ENCODE peak calls at places on chromosomes 3 and 15, in seven cellular contexts. H is fibroblast of lung, J is MM.1S, V is mesenchymal stem cell, Z is K562, W is HCT116, F is keratinocyte. P is an unnamed sample.

GRCh38 chr3:125990253-125990970 is 21.4 kb downstream of the ROPN1B start:
- DNase-seq in H (peak), J (peak), V (peak), Z (peak), W (peak), F (peak), P (peak)

GRCh38 chr3:22269827-22270226 is 518.8 kb upstream of the ZNF385D start:
- DNase-seq in H (peak), J (no peak), V (peak), Z (no peak), W (no peak), F (no peak), P (no peak)

GRCh38 chr15:24878153-24878552 is 76.6 kb upstream of the SNRPN start:
- DNase-seq in H (peak), J (no peak), V (no peak), Z (no peak), W (no peak), F (no peak), P (no peak)

GRCh38 chr3:126125341-126125740 is 41.4 kb upstream of the SLC41A3 start:
- DNase-seq in H (no peak), J (no peak), V (no peak), Z (no peak), W (no peak), F (no peak), P (no peak)

GRCh38 chr15:98800437-98801233 is 152.3 kb downstream of the IGF1R start:
- DNase-seq in H (peak), J (no peak), V (peak), Z (no peak), W (peak), F (no peak), P (no peak)

GRCh38 chr3:70069557-70069956 is 70.0 kb downstream of the SAMMSON start:
- DNase-seq in H (no peak), J (no peak), V (no peak), Z (no peak), W (no peak), F (no peak), P (no peak)

GRCh38 chr3:188578579-188579363 is 424.8 kb downstream of the LPP start:
- DNase-seq in H (peak), J (no peak), V (peak), Z (no peak), W (no peak), F (no peak), P (no peak)

GRCh38 chr3:2623463-2623862 is 486.7 kb downstream of the IL5RA start:
- DNase-seq in H (peak), J (no peak), V (peak), Z (no peak), W (no peak), F (no peak), P (no peak)

GRCh38 chr3:112598731-112599130 is 36.9 kb downstream of the SLC35A5 start:
- DNase-seq in H (no peak), J (no peak), V (no peak), Z (no peak), W (no peak), F (no peak), P (no peak)

GRCh38 chr3:171556574-171557145 is 96.5 kb upstream of the TNIK start:
- DNase-seq in H (no peak), J (peak), V (no peak), Z (peak), W (no peak), F (no peak), P (no peak)

GRCh38 chr15:84033793-84034553 is 201.6 kb upstream of the GOLGA6L4 start:
- DNase-seq in H (peak), J (no peak), V (no peak), Z (no peak), W (no peak), F (no peak), P (no peak)

GRCh38 chr15:83843511-83843910 is 189.6 kb downstream of the ADAMTSL3 start:
- DNase-seq in H (peak), J (no peak), V (no peak), Z (no peak), W (no peak), F (no peak), P (no peak)

GRCh38 chr15:82850731-82851130 is 41.3 kb downstream of the WHAMM start:
- DNase-seq in H (no peak), J (no peak), V (no peak), Z (no peak), W (no peak), F (no peak), P (no peak)

GRCh38 chr3:189778340-189778950 is 147.3 kb downstream of the TP63 start:
- DNase-seq in H (no peak), J (no peak), V (no peak), Z (no peak), W (no peak), F (no peak), P (no peak)

GRCh38 chr15:58357529-58358476 is 74.0 kb upstream of the LIPC start:
- DNase-seq in H (peak), J (no peak), V (peak), Z (peak), W (no peak), F (no peak), P (no peak)

GRCh38 chr3:191627064-191627463 is 166.1 kb downstream of the PYDC2 start:
- DNase-seq in H (no peak), J (no peak), V (no peak), Z (no peak), W (no peak), F (no peak), P (no peak)

GRCh38 chr15:51798281-51798680 is 31.2 kb upstream of the TMOD3 start:
- DNase-seq in H (no peak), J (no peak), V (no peak), Z (no peak), W (no peak), F (no peak), P (no peak)
- H3K9ac ChIP-seq in H (no peak), J (no peak), V (no peak), Z (no peak), W (no peak), F (no peak), P (no peak)

DNA sequence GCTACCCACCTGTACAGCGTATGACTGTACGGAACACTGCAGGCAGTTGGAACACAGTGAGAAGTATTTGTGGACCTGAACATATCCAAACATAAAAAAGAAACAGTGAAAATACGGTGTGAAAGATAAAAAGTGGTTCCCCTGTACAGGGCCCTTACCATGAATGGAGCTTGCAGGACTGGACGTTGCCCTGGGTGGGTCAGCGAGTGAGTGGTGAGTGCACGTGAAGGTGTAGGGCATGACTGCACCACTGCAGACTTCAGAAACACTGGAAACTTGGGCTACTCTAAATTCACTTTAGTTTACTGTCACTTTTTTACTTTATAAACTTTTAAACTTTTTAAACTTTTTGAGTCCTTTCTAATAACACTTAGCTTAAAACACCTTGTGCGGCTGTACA is 71.1 kb upstream of the SLC6A6 start:
- DNase-seq in H (no peak), J (no peak), V (no peak), Z (no peak), W (no peak), F (no peak), P (no peak)
- H3K9ac ChIP-seq in H (no peak), J (no peak), V (no peak), Z (no peak), W (no peak), F (no peak), P (no peak)

GRCh38 chr3:37174532-37175126 is at the start of gene LRRFIP2:
- DNase-seq in H (peak), J (peak), V (no peak), Z (no peak), W (no peak), F (no peak), P (peak)
- H3K9ac ChIP-seq in H (peak), J (peak), V (peak), Z (peak), W (peak), F (peak), P (peak)

GRCh38 chr15:31440754-31441298 is 114.2 kb downstream of the KLF13 start:
- DNase-seq in H (peak), J (no peak), V (peak), Z (peak), W (no peak), F (no peak), P (no peak)
- H3K9ac ChIP-seq in H (peak), J (no peak), V (peak), Z (peak), W (no peak), F (peak), P (no peak)